ENCODE peak calls at places on chromosomes 1 and 21, in seven cellular contexts. Y, Q, X, V, O, Z and A are unnamed samples.
A peak's percentile ranks its signal among the peaks of the same experiment; 100 is the strongest.

GRCh38 chr1:175841613-175842234 is 98.3 kb upstream of the TNR start:
- DNase-seq in V (no peak), Y (no peak), X (no peak), Q (no peak), Z (no peak), O (no peak), A (no peak)

GRCh38 chr1:32272557-32273388 is 19.1 kb upstream of the HDAC1 start:
- DNase-seq in V (no peak), X (no peak), O (no peak), Q (no peak), Y (no peak), Z (no peak), A (no peak)

GRCh38 chr1:236854602-236854978 is 59.5 kb downstream of the MTR start:
- DNase-seq in V (no peak), Q (no peak), Y (no peak), X (peak; percentile 60), Z (peak; percentile 76), O (peak; percentile 41), A (no peak)

GRCh38 chr1:67300561-67300960 is 7.1 kb upstream of the IL12RB2 start:
- DNase-seq in Q (no peak), X (no peak), V (no peak), Y (peak; percentile 25), Z (no peak), O (no peak), A (no peak)

GRCh38 chr1:147579532-147580199 is 38.4 kb downstream of the BCL9 start:
- DNase-seq in V (no peak), Z (no peak), Q (no peak), Y (peak; percentile 78), O (peak; percentile 33), X (peak; percentile 29), A (no peak)

GRCh38 chr1:203475012-203475981 is at the start of gene PRELP:
- DNase-seq in X (no peak), O (no peak), Y (peak; percentile 60), Q (peak; percentile 88), Z (peak; percentile 22), V (peak; percentile 88), A (peak; percentile 84)

GRCh38 chr1:70085451-70085850 is 119.9 kb downstream of the LRRC40 start:
- DNase-seq in X (no peak), Q (no peak), Z (no peak), V (no peak), O (no peak), Y (no peak), A (no peak)

GRCh38 chr1:200415227-200415626 is 5.4 kb upstream of the ZNF281 start:
- DNase-seq in O (no peak), Z (no peak), Q (no peak), Y (no peak), X (no peak), V (no peak), A (no peak)

GRCh38 chr1:119731060-119731459 is 19.3 kb downstream of the PHGDH start:
- DNase-seq in O (no peak), V (no peak), Q (no peak), Z (peak; percentile 42), X (no peak), Y (no peak), A (no peak)

GRCh38 chr1:165943198-165943597 is 115.8 kb downstream of the UCK2 start:
- DNase-seq in Z (peak; percentile 51), X (no peak), O (no peak), Y (no peak), V (no peak), Q (no peak), A (no peak)

GRCh38 chr21:39184050-39184980 is 1.1 kb upstream of the PSMG1 start:
- DNase-seq in X (no peak), O (no peak), Z (no peak), Q (no peak), V (no peak), Y (no peak), A (no peak)

GRCh38 chr1:98870959-98871903 is 133.4 kb downstream of the PLPPR5 start:
- DNase-seq in V (no peak), O (no peak), Y (no peak), X (peak; percentile 2), Z (no peak), Q (no peak), A (no peak)

GRCh38 chr1:162612606-162613400 is 19.5 kb upstream of the DDR2 start:
- DNase-seq in V (no peak), Z (no peak), X (no peak), Y (peak; percentile 77), Q (peak; percentile 55), O (peak; percentile 85), A (peak; percentile 82)

GRCh38 chr1:24195146-24195545 is 8.1 kb upstream of the IFNLR1 start:
- DNase-seq in Y (no peak), V (no peak), O (no peak), X (no peak), Q (no peak), Z (peak; percentile 67), A (no peak)

GRCh38 chr1:201585099-201585498 is 46.2 kb downstream of the NAV1 start:
- DNase-seq in Q (no peak), Z (no peak), X (peak; percentile 67), Y (no peak), V (no peak), O (no peak), A (no peak)

GRCh38 chr21:42599962-42600361 is 53.5 kb upstream of the PDE9A start:
- DNase-seq in X (no peak), V (no peak), Z (no peak), Y (no peak), O (no peak), Q (no peak), A (no peak)

GRCh38 chr1:25341746-25342145 is 3.6 kb downstream of the TMEM50A start:
- DNase-seq in Q (no peak), Z (no peak), X (no peak), Y (no peak), O (no peak), V (no peak), A (no peak)

GRCh38 chr1:204041232-204041767 is 31.6 kb upstream of the SOX13 start:
- DNase-seq in Y (no peak), Z (no peak), O (peak; percentile 1), Q (peak; percentile 40), X (no peak), V (no peak), A (no peak)

GRCh38 chr1:235077571-235078479 is 50.8 kb downstream of the TOMM20 start:
- DNase-seq in Y (peak; percentile 72), X (no peak), Q (no peak), V (no peak), Z (no peak), O (no peak), A (no peak)

DNA sequence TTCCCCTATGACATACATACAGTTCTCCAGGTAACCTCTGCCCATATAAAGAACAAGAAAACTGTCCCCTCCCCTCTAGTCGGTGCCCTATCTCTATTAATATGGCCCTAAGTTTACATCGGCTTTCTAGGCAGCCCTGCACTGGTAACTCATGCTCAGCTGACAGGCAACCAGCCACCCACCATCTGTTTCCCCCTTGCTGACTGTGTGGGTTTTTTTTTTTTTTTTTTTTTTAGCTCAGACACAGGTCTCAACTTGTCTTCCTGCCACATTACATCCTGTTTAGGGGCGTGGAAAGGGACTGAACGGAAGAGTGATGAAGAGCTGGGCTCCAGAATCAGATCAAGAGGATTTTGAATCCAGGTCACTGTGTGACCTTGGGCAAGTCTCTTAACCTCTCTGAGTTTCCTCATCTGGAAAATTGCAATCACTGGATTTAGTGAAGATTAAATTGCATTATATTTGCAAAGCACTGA is 14.0 kb downstream of the LAPTM5 start:
- DNase-seq in X (no peak), V (no peak), Q (no peak), O (no peak), Y (no peak), Z (peak; percentile 76), A (no peak)
- H3K4me3 ChIP-seq in X (no peak overlapping the region), V (no peak overlapping the region), Q (no peak overlapping the region), O (no peak overlapping the region), Y (no peak overlapping the region), Z (no peak overlapping the region), A (no peak overlapping the region)

GRCh38 chr1:154418898-154419619 is 13.9 kb downstream of the IL6R start:
- DNase-seq in V (no peak), Q (no peak), Z (peak; percentile 14), O (no peak), Y (no peak), X (no peak), A (no peak)
- H3K4me3 ChIP-seq in V (peak overlapping the region; percentile 64), Q (no peak overlapping the region), Z (no peak overlapping the region), O (no peak overlapping the region), Y (no peak overlapping the region), X (no peak overlapping the region), A (no peak overlapping the region)

DNA sequence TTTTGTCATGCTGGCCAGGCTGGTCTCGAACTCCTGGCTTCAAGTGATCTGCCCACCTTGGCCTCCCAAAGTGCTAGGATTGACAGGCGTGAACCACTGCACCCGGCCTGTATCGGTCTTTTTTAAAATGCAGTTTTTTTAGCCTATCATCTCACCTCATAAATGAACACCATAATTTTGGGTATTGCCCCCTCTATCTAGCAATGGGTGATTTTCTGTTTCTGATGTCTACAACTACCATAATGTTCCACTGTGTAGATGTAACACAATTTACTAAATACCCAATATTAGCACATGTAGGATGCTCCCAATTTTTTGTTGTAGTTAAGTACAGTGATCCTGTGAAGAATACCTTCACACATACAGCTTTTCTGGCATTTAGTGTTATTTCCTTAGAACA is 2.0 kb upstream of the CAMTA1 start:
- DNase-seq in Z (no peak), Q (no peak), X (no peak), V (no peak), Y (no peak), O (no peak), A (no peak)
- H3K4me3 ChIP-seq in Z (peak overlapping the region; percentile 67), Q (peak overlapping the region; percentile 86), X (no peak overlapping the region), V (peak overlapping the region; percentile 92), Y (no peak overlapping the region), O (peak overlapping the region; percentile 54), A (no peak overlapping the region)

GRCh38 chr1:40845895-40846294 is 16.3 kb downstream of the CITED4 start:
- DNase-seq in V (no peak), O (no peak), Q (no peak), Z (no peak), Y (no peak), X (no peak), A (no peak)

GRCh38 chr1:40844887-40845878 is 17.0 kb downstream of the CITED4 start:
- DNase-seq in Q (no peak), Y (no peak), V (no peak), Z (no peak), O (no peak), X (no peak), A (no peak)

GRCh38 chr1:40849801-40850592 is 12.2 kb downstream of the CITED4 start:
- DNase-seq in Q (peak; percentile 72), Y (peak; percentile 61), X (no peak), V (no peak), Z (peak; percentile 68), O (peak; percentile 38), A (peak; percentile 79)

GRCh38 chr1:40848530-40849189 is 13.5 kb downstream of the CITED4 start:
- DNase-seq in Y (peak; percentile 69), Q (peak; percentile 49), X (peak; percentile 35), V (no peak), O (peak; percentile 63), Z (peak; percentile 82), A (peak; percentile 74)

DNA sequence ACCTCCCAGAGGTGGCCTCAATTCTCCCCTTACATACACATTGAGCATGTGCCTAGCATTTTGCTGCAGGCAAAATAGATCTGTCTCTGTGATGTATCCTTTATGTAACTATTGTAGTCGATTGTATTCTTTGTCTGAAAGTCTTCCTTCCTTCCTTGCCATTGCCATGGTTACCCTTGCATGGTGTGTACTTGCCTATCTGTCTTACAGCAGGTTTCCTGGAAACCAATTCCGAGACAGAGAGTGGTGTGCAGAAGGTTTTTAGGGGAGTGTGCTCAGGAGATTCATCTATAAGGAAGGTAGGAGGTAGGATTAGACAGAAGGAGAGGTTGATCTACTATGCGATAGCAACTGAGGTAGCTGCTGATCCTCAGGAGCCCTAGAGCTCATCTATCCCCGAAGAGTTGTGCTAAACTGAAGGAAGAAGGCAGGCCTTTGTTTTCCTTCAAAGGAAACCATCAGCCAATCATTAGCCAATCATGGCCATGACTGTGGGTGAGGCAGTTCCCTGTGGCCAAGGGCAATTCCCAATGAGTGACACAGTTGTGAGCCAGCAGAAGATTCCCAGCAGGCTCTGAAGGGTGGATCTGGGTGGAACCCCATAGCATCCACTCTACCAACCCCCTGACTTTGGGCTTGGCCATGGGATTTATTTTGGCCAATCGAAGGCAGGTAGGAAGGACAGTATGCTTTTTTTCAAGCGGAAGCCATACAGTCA is 15.0 kb downstream of the CITED4 start:
- DNase-seq in Q (no peak), Y (no peak), X (no peak), O (no peak), V (no peak), Z (peak; percentile 77), A (no peak)
- H3K4me3 ChIP-seq in Q (no peak overlapping the region), Y (no peak overlapping the region), X (no peak overlapping the region), O (no peak overlapping the region), V (no peak overlapping the region), Z (no peak overlapping the region), A (no peak overlapping the region)